ENCODE peak calls at places on chromosomes 2 and 18, in seven cellular contexts. P is T-cell, H is NCI-H774, R is tibial nerve, E is uterus, M is right cardiac atrium, T is SW480. F is an unnamed sample.

GRCh38 chr18:2981212-2981728 is 31.7 kb downstream of the LPIN2 start:
- DNase-seq in P (no peak), H (no peak), R (no peak), E (no peak), M (no peak), T (peak; percentile 57), F (no peak)

GRCh38 chr18:13433088-13433487 is 214.5 kb downstream of the LDLRAD4 start:
- DNase-seq in P (no peak), H (no peak), R (no peak), E (no peak), M (no peak), T (no peak), F (no peak)

GRCh38 chr18:28189400-28190239 is 12.7 kb upstream of the CDH2 start:
- DNase-seq in P (no peak), H (no peak), R (peak; percentile 17), E (no peak), M (no peak), T (peak; percentile 13), F (peak; percentile 54)

GRCh38 chr18:45248240-45248903 is 366.9 kb upstream of the SLC14A2 start:
- DNase-seq in P (no peak), H (no peak), R (peak; percentile 41), E (no peak), M (peak; percentile 51), T (no peak), F (no peak)

GRCh38 chr18:58088723-58089074 is 44.7 kb downstream of the NEDD4L start:
- DNase-seq in P (no peak), H (peak; percentile 85), R (no peak), E (no peak), M (no peak), T (no peak), F (no peak)

GRCh38 chr2:63038034-63038433 is 12.6 kb upstream of the OTX1 start:
- DNase-seq in P (no peak), H (no peak), R (no peak), E (no peak), M (no peak), T (no peak), F (no peak)

GRCh38 chr2:159456500-159457426 is 159.6 kb downstream of the BAZ2B start:
- DNase-seq in P (no peak), H (no peak), R (no peak), E (no peak), M (no peak), T (no peak), F (no peak)

GRCh38 chr2:235263205-235264120 is 230.4 kb upstream of the AGAP1 start:
- DNase-seq in P (no peak), H (no peak), R (peak; percentile 90), E (peak; percentile 59), M (peak; percentile 94), T (peak; percentile 89), F (peak; percentile 86)

GRCh38 chr2:222040333-222040732 is 258.5 kb downstream of the PAX3 start:
- DNase-seq in P (no peak), H (no peak), R (no peak), E (no peak), M (no peak), T (no peak), F (no peak)

GRCh38 chr18:36590621-36591580 is 237.9 kb downstream of the TPGS2 start:
- DNase-seq in P (no peak), H (no peak), R (no peak), E (no peak), M (no peak), T (no peak), F (no peak)

GRCh38 chr18:51134721-51135120 is 62.8 kb downstream of the MEX3C start:
- DNase-seq in P (no peak), H (no peak), R (no peak), E (no peak), M (no peak), T (no peak), F (no peak)

GRCh38 chr2:159617651-159618050 is 1.3 kb upstream of the BAZ2B start:
- DNase-seq in P (no peak), H (peak; percentile 22), R (peak; percentile 12), E (peak; percentile 34), M (no peak), T (no peak), F (no peak)

GRCh38 chr18:3453540-3454364 is 3.8 kb downstream of the TGIF1 start:
- DNase-seq in P (no peak), H (no peak), R (peak; percentile 68), E (peak; percentile 79), M (peak; percentile 75), T (peak; percentile 52), F (peak; percentile 96)

GRCh38 chr2:166382-166781 is 97.5 kb downstream of the SH3YL1 start:
- DNase-seq in P (no peak), H (no peak), R (no peak), E (peak; percentile 60), M (no peak), T (no peak), F (no peak)

GRCh38 chr2:111192778-111193368 is 72.2 kb downstream of the BCL2L11 start:
- DNase-seq in P (no peak), H (no peak), R (no peak), E (no peak), M (no peak), T (no peak), F (no peak)

GRCh38 chr2:27753744-27754588 is 17.6 kb upstream of the MRPL33 start:
- DNase-seq in P (peak; percentile 55), H (peak; percentile 59), R (peak; percentile 65), E (peak; percentile 60), M (peak; percentile 89), T (peak; percentile 75), F (peak; percentile 79)

GRCh38 chr18:77129150-77129551 is 3.4 kb downstream of the MBP start:
- DNase-seq in P (no peak), H (no peak), R (no peak), E (peak; percentile 75), M (no peak), T (no peak), F (no peak)

GRCh38 chr2:151523825-151524224 is 114.1 kb downstream of the RIF1 start:
- DNase-seq in P (no peak), H (no peak), R (no peak), E (no peak), M (no peak), T (no peak), F (no peak)

GRCh38 chr2:239790313-239790712 is 234.8 kb downstream of the NDUFA10 start:
- DNase-seq in P (no peak), H (no peak), R (no peak), E (no peak), M (no peak), T (no peak), F (no peak)

GRCh38 chr18:67410671-67411070 is 105.8 kb downstream of the DSEL start:
- DNase-seq in P (no peak), H (no peak), R (no peak), E (no peak), M (no peak), T (no peak), F (no peak)

GRCh38 chr2:179612108-179612507 is 249.3 kb downstream of the ZNF385B start:
- DNase-seq in P (no peak), H (no peak), R (no peak), E (peak; percentile 46), M (no peak), T (no peak), F (no peak)

GRCh38 chr2:96273763-96274162 is 7.7 kb downstream of the CIAO1 start:
- DNase-seq in P (no peak), H (no peak), R (no peak), E (no peak), M (no peak), T (no peak), F (peak; percentile 32)

GRCh38 chr2:167861574-167862193 is 385.7 kb downstream of the STK39 start:
- DNase-seq in P (no peak), H (no peak), R (no peak), E (no peak), M (no peak), T (no peak), F (no peak)